ENCODE peak calls at places on chromosomes 5 and 9, in seven cellular contexts. L, U, P, I, H, V and G are unnamed samples.

GRCh38 chr9:4011062-4011461 is 288.8 kb downstream of the GLIS3 start:
- DNase-seq in L (no peak), V (no peak), I (no peak), H (no peak), U (no peak), P (no peak), G (no peak)

GRCh38 chr5:147169846-147170245 is 65.0 kb upstream of the STK32A start:
- DNase-seq in U (no peak), V (no peak), I (no peak), H (no peak), L (no peak), P (no peak), G (no peak)

GRCh38 chr5:124745367-124746251 is 830 bp downstream of the ZNF608 start:
- DNase-seq in P (no peak), I (no peak), V (no peak), U (no peak), H (no peak), L (no peak), G (no peak)

GRCh38 chr5:59746261-59746765 is 147.2 kb downstream of the PDE4D start:
- DNase-seq in U (no peak), L (no peak), V (no peak), P (no peak), H (no peak), I (no peak), G (no peak)

GRCh38 chr5:116947691-116948528 is 373.3 kb upstream of the SEMA6A start:
- DNase-seq in V (peak; percentile 45), P (no peak), L (peak; percentile 55), I (peak; percentile 71), H (peak; percentile 78), U (no peak), G (peak; percentile 40)

GRCh38 chr9:132032584-132032945 is 47.1 kb downstream of the MED27 start:
- DNase-seq in H (peak; percentile 40), L (no peak), I (no peak), U (no peak), V (no peak), P (no peak), G (no peak)

GRCh38 chr5:134920848-134921575 is 16.1 kb downstream of the PCBD2 start:
- DNase-seq in P (no peak), H (no peak), V (no peak), I (no peak), U (no peak), L (no peak), G (no peak)

GRCh38 chr5:94908889-94909480 is 290.5 kb downstream of the SLF1 start:
- DNase-seq in P (no peak), U (no peak), V (no peak), H (peak; percentile 54), I (no peak), L (peak; percentile 18), G (no peak)

GRCh38 chr5:79020861-79021561 is 35.9 kb upstream of the ARSB start:
- DNase-seq in I (peak; percentile 65), V (peak; percentile 29), U (no peak), P (no peak), L (peak; percentile 43), H (peak; percentile 73), G (no peak)

GRCh38 chr5:151572657-151573368 is 18.3 kb downstream of the FAT2 start:
- DNase-seq in I (no peak), U (no peak), P (no peak), H (no peak), L (no peak), V (no peak), G (no peak)

GRCh38 chr9:32472344-32472743 is 53.7 kb downstream of the RIGI start:
- DNase-seq in L (no peak), P (no peak), H (no peak), V (no peak), I (no peak), U (no peak), G (no peak)

GRCh38 chr9:121769939-121770338 is 118.5 kb downstream of the DAB2IP start:
- DNase-seq in U (no peak), L (no peak), H (no peak), I (no peak), V (peak; percentile 7), P (no peak), G (no peak)

GRCh38 chr5:147479949-147480348 is 29.9 kb downstream of the DPYSL3 start:
- DNase-seq in U (no peak), V (no peak), H (no peak), P (no peak), L (no peak), I (no peak), G (no peak)

GRCh38 chr5:56093970-56094369 is 99.2 kb upstream of the IL6ST start:
- DNase-seq in U (no peak), V (no peak), L (no peak), I (no peak), P (no peak), H (no peak), G (no peak)

GRCh38 chr9:113973963-113974413 is 97.9 kb downstream of the ZNF618 start:
- DNase-seq in I (no peak), H (no peak), L (no peak), U (no peak), V (no peak), P (no peak), G (no peak)

GRCh38 chr9:113976915-113977314 is 100.8 kb downstream of the ZNF618 start:
- DNase-seq in U (no peak), I (no peak), P (no peak), H (no peak), V (no peak), L (no peak), G (no peak)

GRCh38 chr9:113978954-113979712 is 99.0 kb downstream of the AMBP start:
- DNase-seq in I (no peak), L (no peak), P (no peak), U (no peak), H (no peak), V (no peak), G (no peak)

GRCh38 chr9:113984639-113985380 is 93.3 kb downstream of the AMBP start:
- DNase-seq in U (no peak), V (no peak), P (no peak), L (no peak), I (no peak), H (no peak), G (no peak)

GRCh38 chr9:113979713-113980086 is 98.4 kb downstream of the AMBP start:
- DNase-seq in H (no peak), U (no peak), V (no peak), P (no peak), I (no peak), L (no peak), G (no peak)
- TF ChIP-seq CTCF in H (no peak), U (no peak), V (no peak), P (no peak), I (no peak), L (no peak), G (no peak)

DNA sequence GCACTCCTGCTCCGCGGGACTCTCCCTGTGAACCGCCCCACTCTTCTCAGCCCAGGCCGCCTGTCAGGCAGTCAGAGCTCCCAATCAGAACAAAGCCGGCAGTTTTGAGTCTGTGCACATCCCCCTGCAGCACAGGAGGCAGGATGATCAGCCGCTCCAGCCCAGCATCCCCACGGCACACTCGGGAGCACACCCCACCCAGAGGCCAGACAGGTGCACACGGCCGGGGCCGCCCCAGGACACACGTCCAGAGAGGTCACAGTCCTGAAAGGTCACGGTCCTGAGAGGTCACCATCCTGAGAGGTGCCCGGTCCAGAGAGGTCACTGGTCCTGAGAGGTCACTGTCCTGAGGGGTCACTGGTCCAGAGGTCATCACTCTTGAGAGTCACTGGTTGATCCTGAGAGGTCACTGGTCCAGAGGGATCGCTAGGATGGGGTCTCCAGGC is 8.4 kb downstream of the TPPP start:
- DNase-seq in V (peak; percentile 10), I (no peak), H (no peak), L (no peak), U (no peak), P (no peak), G (peak; percentile 2)
- TF ChIP-seq CTCF in V (no peak), I (no peak), H (no peak), L (no peak), U (no peak), P (no peak), G (no peak)

GRCh38 chr9:117188394-117188793 is 226.5 kb downstream of the ASTN2 start:
- DNase-seq in V (no peak), L (no peak), H (no peak), U (no peak), P (no peak), I (no peak), G (no peak)

GRCh38 chr9:117189121-117189520 is 225.7 kb downstream of the ASTN2 start:
- DNase-seq in I (no peak), V (no peak), H (no peak), L (no peak), U (no peak), P (no peak), G (no peak)

GRCh38 chr9:117187498-117187897 is 227.4 kb downstream of the ASTN2 start:
- DNase-seq in U (no peak), I (no peak), H (no peak), P (no peak), L (no peak), V (no peak), G (no peak)

GRCh38 chr9:117180896-117181456 is 233.9 kb downstream of the ASTN2 start:
- DNase-seq in H (peak; percentile 11), V (no peak), L (no peak), U (no peak), P (no peak), I (no peak), G (no peak)

DNA sequence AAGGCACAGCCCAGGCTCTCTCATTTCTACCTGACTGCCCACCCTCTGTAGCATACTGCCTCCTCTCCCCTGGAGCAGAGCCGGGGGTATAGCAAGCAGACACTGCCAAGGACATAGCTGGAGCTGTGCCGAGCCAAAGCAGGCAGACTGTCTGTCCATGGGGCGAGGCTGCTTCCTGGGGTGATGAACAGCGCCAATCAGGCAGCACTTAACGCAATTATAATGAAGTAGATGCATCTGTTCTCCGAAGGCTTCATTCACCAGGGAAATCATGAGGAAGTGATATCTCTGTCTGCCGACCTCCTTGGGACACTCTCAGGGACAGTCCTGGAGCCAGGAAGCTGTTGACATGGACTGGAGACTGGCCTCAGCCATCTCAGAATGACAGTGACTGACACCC is 230.7 kb downstream of the ASTN2 start:
- DNase-seq in H (peak; percentile 75), L (no peak), I (no peak), U (no peak), V (no peak), P (no peak), G (no peak)
- TF ChIP-seq CTCF in H (no peak), L (no peak), I (no peak), U (no peak), V (no peak), P (no peak), G (no peak)

DNA sequence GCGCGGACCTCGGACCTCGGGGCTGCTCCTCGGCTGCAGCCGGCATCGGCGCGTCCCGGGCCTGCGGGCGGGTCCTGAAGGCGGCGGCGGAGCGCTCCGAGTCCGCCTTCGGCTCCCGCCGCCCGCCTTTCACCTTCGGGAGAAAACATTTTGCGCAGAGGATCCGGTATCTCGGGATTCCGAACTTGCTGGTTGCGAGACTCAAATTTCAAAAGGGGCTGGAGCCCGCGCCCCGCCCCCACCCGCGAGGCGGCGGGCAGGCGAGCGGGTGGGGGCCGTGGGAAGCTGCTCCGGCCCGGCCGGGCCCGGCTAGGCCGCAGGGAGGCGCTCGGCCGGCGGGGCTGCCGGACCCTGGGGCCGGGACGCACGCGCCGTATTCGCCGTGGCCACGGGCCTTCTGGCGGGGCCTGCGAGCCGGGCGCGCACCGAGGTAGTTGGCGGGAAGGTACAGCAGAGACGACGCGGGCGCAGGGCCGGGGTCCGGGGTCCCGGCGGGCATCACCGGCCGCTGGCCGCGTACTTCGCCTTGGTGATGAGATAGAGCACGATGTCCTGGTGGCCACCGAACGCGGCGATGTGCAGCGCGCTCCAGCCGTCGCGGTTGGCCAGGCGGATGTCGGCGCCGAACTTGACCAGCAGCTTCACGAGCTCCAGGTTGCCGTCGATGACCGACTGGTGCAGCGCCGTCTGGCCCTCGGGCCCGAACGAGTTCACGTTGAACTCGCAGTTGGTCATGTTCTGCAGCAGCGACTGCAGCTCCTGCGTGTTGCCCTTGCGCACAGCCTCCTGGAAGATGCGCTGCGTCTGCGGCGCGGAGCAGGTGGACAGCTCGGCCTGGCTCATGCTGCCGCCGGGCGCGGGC is 754 bp downstream of the NRARP start:
- DNase-seq in U (no peak), V (peak; percentile 34), I (peak; percentile 61), P (no peak), L (no peak), H (peak; percentile 66), G (no peak)
- TF ChIP-seq CTCF in U (peak; percentile 53), V (peak; percentile 45), I (no peak), P (no peak), L (peak; percentile 61), H (no peak), G (no peak)